ENCODE peak calls at places on chromosome 16, in five cellular contexts. T is stomach, A is RPMI7951, L is nucleus accumbens, Z is B cell. O is an unnamed sample.

GRCh38 chr16:67243481-67243880 is 3.8 kb downstream of the FHOD1 start:
- DNase-seq in L (no peak), Z (no peak), T (no peak), A (peak), O (no peak)

GRCh38 chr16:30528799-30529457 is 2.6 kb upstream of the ZNF768 start:
- DNase-seq in L (no peak), T (no peak), Z (no peak), A (no peak), O (no peak)

GRCh38 chr16:81158964-81159363 is 62.8 kb upstream of the GCSH start:
- DNase-seq in L (peak), T (no peak), A (no peak), Z (no peak), O (peak)

GRCh38 chr16:4347765-4348509 is 3.2 kb downstream of the PAM16 start:
- DNase-seq in Z (no peak), L (no peak), T (peak), A (no peak), O (no peak)

GRCh38 chr16:2075631-2076030 is 27.8 kb downstream of the TSC2 start:
- DNase-seq in Z (no peak), T (no peak), L (no peak), A (no peak), O (no peak)

GRCh38 chr16:495127-495748 is 32.3 kb upstream of the CAPN15 start:
- DNase-seq in Z (no peak), A (peak), T (no peak), L (no peak), O (peak)

GRCh38 chr16:71645450-71645849 is 19.5 kb downstream of the MARVELD3 start:
- DNase-seq in A (peak), L (no peak), T (no peak), Z (peak), O (peak)

GRCh38 chr16:68995011-68995504 is 110.4 kb upstream of the HAS3 start:
- DNase-seq in A (peak), Z (no peak), T (no peak), L (no peak), O (peak)

GRCh38 chr16:86906608-86907007 is 328.3 kb downstream of the FOXL1 start:
- DNase-seq in L (no peak), T (no peak), Z (no peak), A (no peak), O (no peak)

GRCh38 chr16:1981972-1982574 is 804 bp upstream of the NOXO1 start:
- DNase-seq in T (no peak), A (peak), L (no peak), Z (no peak), O (no peak)

GRCh38 chr16:2008009-2008526 is 1.6 kb downstream of the ZNF598 start:
- DNase-seq in L (no peak), T (no peak), Z (no peak), A (peak), O (peak)

GRCh38 chr16:3180445-3180878 is 7.5 kb upstream of the OR1F1 start:
- DNase-seq in T (no peak), Z (no peak), A (no peak), L (no peak), O (no peak)

GRCh38 chr16:81519298-81520150 is 74.9 kb downstream of the CMIP start:
- DNase-seq in L (no peak), T (no peak), A (peak), Z (no peak), O (no peak)

GRCh38 chr16:84829168-84829965 is 9.6 kb downstream of the CRISPLD2 start:
- DNase-seq in A (peak), T (no peak), Z (no peak), L (no peak), O (peak)

GRCh38 chr16:55078153-55078552 is 147.5 kb downstream of the IRX5 start:
- DNase-seq in T (no peak), A (no peak), Z (no peak), L (no peak), O (no peak)

GRCh38 chr16:49731911-49732310 is 124.0 kb downstream of the ZNF423 start:
- DNase-seq in A (no peak), Z (no peak), T (no peak), L (no peak), O (no peak)

GRCh38 chr16:3458852-3459361 is 15.4 kb downstream of the NAA60 start:
- DNase-seq in Z (no peak), A (no peak), L (no peak), T (peak), O (no peak)